ENCODE peak calls at places on chromosomes 2 and 18, in eight cellular contexts. O is heart left ventricle; P is NCI-H1930; Z is BJ; J is cardiac fibroblast; S is activated naive CD8-positive, alpha-beta T cell treated with anti-CD3 and anti-CD28 coated beads, Interleukin-2, amount 10 ng/mL, durations not matched to agents 7 days and 5 days; Y is stimulated activated CD4-positive, alpha-beta T cell treated with anti-CD3 and anti-CD28 coated beads, Interleukin-1b, Interleukin-23, amount 100 ng/mL, for 48 hours; D is neuronal stem cell. N is an unnamed sample.

GRCh38 chr2:188199716-188200128 is 92.0 kb upstream of the GULP1 start:
- DNase-seq in O (no peak), P (no peak), Z (peak; percentile 82), J (peak; percentile 59), S (no peak), Y (no peak), D (no peak), N (no peak)

GRCh38 chr2:101473911-101474751 is 781 bp downstream of the RFX8 start:
- DNase-seq in O (peak; percentile 74), P (peak; percentile 18), Z (no peak), J (peak; percentile 63), S (peak; percentile 74), Y (peak; percentile 32), D (peak; percentile 41), N (no peak)

GRCh38 chr2:65097844-65098243 is 32.1 kb downstream of the RAB1A start:
- DNase-seq in O (no peak), P (no peak), Z (no peak), J (no peak), S (no peak), Y (no peak), D (no peak), N (no peak)

GRCh38 chr2:16138811-16139662 is 198.7 kb downstream of the MYCN start:
- DNase-seq in O (no peak), P (no peak), Z (no peak), J (no peak), S (no peak), Y (no peak), D (peak; percentile 80), N (no peak)

GRCh38 chr2:234444242-234444641 is 52.6 kb downstream of the ARL4C start:
- DNase-seq in O (no peak), P (no peak), Z (no peak), J (no peak), S (no peak), Y (no peak), D (no peak), N (no peak)

GRCh38 chr2:28477645-28478044 is 18.2 kb upstream of the PLB1 start:
- DNase-seq in O (no peak), P (no peak), Z (no peak), J (no peak), S (no peak), Y (no peak), D (no peak), N (no peak)

GRCh38 chr2:233023007-233023760 is 9.3 kb upstream of the NEU2 start:
- DNase-seq in O (no peak), P (no peak), Z (no peak), J (no peak), S (no peak), Y (no peak), D (no peak), N (no peak)

GRCh38 chr2:23583467-23583866 is 198.5 kb downstream of the KLHL29 start:
- DNase-seq in O (no peak), P (no peak), Z (no peak), J (no peak), S (no peak), Y (no peak), D (no peak), N (no peak)

GRCh38 chr18:42640160-42640559 is 475.3 kb downstream of the RIT2 start:
- DNase-seq in O (no peak), P (peak; percentile 37), Z (no peak), J (no peak), S (no peak), Y (no peak), D (no peak), N (no peak)

GRCh38 chr2:17578466-17578928 is 38.0 kb downstream of the VSNL1 start:
- DNase-seq in O (no peak), P (no peak), Z (no peak), J (no peak), S (no peak), Y (no peak), D (no peak), N (no peak)

GRCh38 chr2:69977208-69977607 is 15.8 kb upstream of the ASPRV1 start:
- DNase-seq in O (no peak), P (no peak), Z (no peak), J (no peak), S (no peak), Y (no peak), D (no peak), N (no peak)